ENCODE peak calls at places on chromosomes 6 and 20, in eight cellular contexts. E is spleen, R is SJSA1, J is IMR-90, N is PC-3, H is AG04449, D is AG04450, L is uterus. U is an unnamed sample.

GRCh38 chr6:87590989-87591388 is 1.1 kb downstream of the ORC3 start:
- DNase-seq in N (no peak), R (no peak), J (peak; percentile 18), E (no peak), L (no peak), D (no peak), H (no peak), U (no peak)

GRCh38 chr6:111862727-111863126 is 10.5 kb downstream of the FYN start:
- DNase-seq in R (no peak), D (no peak), H (no peak), E (no peak), N (no peak), J (no peak), L (no peak), U (no peak)

GRCh38 chr6:52931351-52931750 is 21.9 kb upstream of the GSTA3 start:
- DNase-seq in J (no peak), R (no peak), H (no peak), L (no peak), D (no peak), N (no peak), E (no peak), U (no peak)

GRCh38 chr20:59007758-59008511 is 881 bp upstream of the CTSZ start:
- DNase-seq in J (no peak), N (no peak), L (no peak), H (no peak), E (peak; percentile 94), R (no peak), D (no peak), U (peak; percentile 45)

GRCh38 chr6:100088009-100088408 is 94.0 kb upstream of the MCHR2 start:
- DNase-seq in R (no peak), L (no peak), J (peak; percentile 73), D (peak; percentile 4), E (no peak), H (peak; percentile 65), N (peak; percentile 71), U (no peak)

GRCh38 chr6:141335476-141335875 is 797.2 kb upstream of the GJE1 start:
- DNase-seq in R (no peak), E (no peak), H (no peak), J (no peak), L (no peak), D (no peak), N (no peak), U (no peak)

GRCh38 chr6:6610031-6610591 is 21.6 kb downstream of the LY86 start:
- DNase-seq in L (no peak), R (no peak), E (peak; percentile 89), H (no peak), N (no peak), D (no peak), J (no peak), U (no peak)

GRCh38 chr6:42369568-42369967 is 82.2 kb downstream of the TRERF1 start:
- DNase-seq in E (no peak), R (no peak), D (no peak), J (no peak), L (no peak), N (peak; percentile 66), H (no peak), U (peak; percentile 56)

GRCh38 chr20:58229198-58229802 is 847 bp upstream of the ANKRD60 start:
- DNase-seq in R (no peak), J (peak; percentile 57), E (no peak), H (no peak), N (no peak), L (no peak), D (no peak), U (no peak)

GRCh38 chr20:48015943-48016723 is 230.9 kb upstream of the SULF2 start:
- DNase-seq in H (peak; percentile 97), J (peak; percentile 82), E (no peak), L (no peak), R (peak; percentile 82), N (peak; percentile 77), D (no peak), U (no peak)

GRCh38 chr6:47134476-47135189 is 92.5 kb upstream of the ADGRF1 start:
- DNase-seq in J (peak; percentile 96), N (peak; percentile 99), E (no peak), R (no peak), L (no peak), D (peak; percentile 81), H (peak; percentile 46), U (no peak)

GRCh38 chr6:135475292-135475886 is 22.2 kb downstream of the AHI1 start:
- DNase-seq in N (no peak), L (no peak), R (no peak), D (peak; percentile 37), J (peak; percentile 73), H (no peak), E (no peak), U (no peak)

GRCh38 chr6:100948381-100949133 is 67.4 kb upstream of the ASCC3 start:
- DNase-seq in R (no peak), D (no peak), E (no peak), L (no peak), H (no peak), J (peak; percentile 0), N (no peak), U (no peak)

GRCh38 chr20:32150291-32150848 is 40.9 kb downstream of the TM9SF4 start:
- DNase-seq in J (no peak), H (no peak), R (no peak), D (no peak), E (peak; percentile 58), N (no peak), L (no peak), U (no peak)

GRCh38 chr6:168310945-168311344 is 8.6 kb downstream of the DACT2 start:
- DNase-seq in D (no peak), H (no peak), E (no peak), R (no peak), N (no peak), J (no peak), L (no peak), U (no peak)

GRCh38 chr20:56628873-56629463 is at the start of gene TFAP2C:
- DNase-seq in H (no peak), N (peak; percentile 98), E (no peak), J (no peak), D (no peak), L (peak; percentile 30), R (peak; percentile 56), U (peak; percentile 86)

GRCh38 chr6:151161363-151161762 is 78.4 kb upstream of the AKAP12 start:
- DNase-seq in J (no peak), H (no peak), E (no peak), N (no peak), D (no peak), L (no peak), R (no peak), U (no peak)

GRCh38 chr6:106963544-106963943 is 11.0 kb downstream of the CD24 start:
- DNase-seq in H (no peak), R (no peak), L (no peak), N (no peak), J (no peak), D (no peak), E (no peak), U (no peak)

GRCh38 chr6:87714093-87714809 is 12.2 kb upstream of the AKIRIN2 start:
- DNase-seq in J (peak; percentile 88), D (no peak), E (no peak), R (no peak), N (peak; percentile 67), L (no peak), H (no peak), U (no peak)

GRCh38 chr6:132122871-132123270 is 171.7 kb upstream of the CCN2 start:
- DNase-seq in D (peak; percentile 100), L (no peak), J (peak; percentile 100), E (no peak), H (peak; percentile 81), R (peak; percentile 89), N (no peak), U (no peak)

GRCh38 chr6:26286168-26286854 is 78.7 kb upstream of the BTN3A2 start:
- DNase-seq in N (peak; percentile 87), R (no peak), H (no peak), D (no peak), L (peak; percentile 76), J (peak; percentile 68), E (peak; percentile 83), U (peak; percentile 79)

GRCh38 chr6:163170294-163170883 is 244.1 kb upstream of the QKI start:
- DNase-seq in R (no peak), D (no peak), E (no peak), L (no peak), H (no peak), J (no peak), N (peak; percentile 33), U (no peak)

GRCh38 chr6:132364675-132365074 is 36.6 kb downstream of the MOXD1 start:
- DNase-seq in H (no peak), E (no peak), N (no peak), D (no peak), J (no peak), L (no peak), R (no peak), U (no peak)

DNA sequence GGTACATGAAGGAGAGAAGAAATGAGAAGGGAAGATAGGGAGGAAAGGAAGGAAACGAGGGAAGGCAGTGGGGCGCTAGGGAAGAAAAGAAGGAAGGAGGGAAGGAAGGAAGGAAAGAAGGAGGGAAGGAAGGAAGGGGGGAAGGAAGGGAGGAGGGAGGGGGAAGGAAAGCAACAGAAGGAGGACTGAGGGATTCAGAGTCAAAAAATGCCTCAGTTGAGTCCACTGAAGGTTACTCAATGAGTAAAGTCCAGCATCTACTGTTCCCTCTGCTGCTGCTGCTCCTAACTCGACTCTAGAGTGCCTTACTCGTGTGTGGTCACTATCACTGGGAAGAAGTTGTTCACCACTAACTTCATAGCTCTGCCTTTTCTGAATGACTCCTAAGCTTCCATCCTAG is 33.8 kb downstream of the PHACTR1 start:
- DNase-seq in J (no peak), D (no peak), R (no peak), N (no peak), E (no peak), H (no peak), L (no peak), U (no peak)
- H3K4me3 ChIP-seq in J (no peak overlapping the region), D (no peak overlapping the region), R (no peak overlapping the region), N (no peak overlapping the region), E (no peak overlapping the region), H (no peak overlapping the region), L (no peak overlapping the region), U (no peak overlapping the region)

DNA sequence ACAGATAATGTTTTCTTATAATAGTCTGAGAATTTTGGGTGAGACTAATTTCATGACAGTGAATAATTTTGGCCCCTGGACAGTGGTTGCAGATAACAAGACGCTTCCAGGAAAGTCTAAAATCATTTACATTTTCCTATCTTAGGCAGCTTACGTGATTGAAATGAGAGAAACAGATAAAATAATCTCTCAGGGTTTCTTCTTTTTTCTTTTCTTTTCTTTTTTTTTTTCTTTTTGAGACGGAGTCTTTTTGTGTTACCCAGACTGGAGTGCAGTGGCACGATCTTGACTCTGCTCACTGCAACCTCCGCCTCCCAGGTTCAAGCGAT is 4.2 kb upstream of the SERPINB1 start:
- DNase-seq in N (no peak), H (no peak), D (no peak), J (no peak), E (no peak), L (no peak), R (no peak), U (no peak)
- H3K4me3 ChIP-seq in N (peak overlapping the region; percentile 61), H (no peak overlapping the region), D (no peak overlapping the region), J (no peak overlapping the region), E (no peak overlapping the region), L (no peak overlapping the region), R (no peak overlapping the region), U (no peak overlapping the region)

GRCh38 chr6:165819394-165819793 is 156.4 kb upstream of the PDE10A start:
- DNase-seq in N (no peak), R (no peak), E (no peak), L (no peak), H (no peak), J (no peak), D (no peak), U (no peak)
- H3K4me3 ChIP-seq in N (no peak overlapping the region), R (no peak overlapping the region), E (no peak overlapping the region), L (no peak overlapping the region), H (no peak overlapping the region), J (no peak overlapping the region), D (no peak overlapping the region), U (no peak overlapping the region)

GRCh38 chr20:62357681-62358080 is 9.4 kb downstream of the LAMA5 start:
- DNase-seq in N (no peak), E (no peak), L (peak; percentile 25), J (no peak), H (no peak), R (no peak), D (no peak), U (no peak)
- H3K4me3 ChIP-seq in N (peak overlapping the region; percentile 39), E (no peak overlapping the region), L (no peak overlapping the region), J (no peak overlapping the region), H (no peak overlapping the region), R (no peak overlapping the region), D (no peak overlapping the region), U (no peak overlapping the region)